ENCODE peak calls at places on chromosomes 11 and 22, in five cellular contexts. One of them, this sample, is unnamed.

GRCh38 chr11:10503777-10504176 is 37.2 kb downstream of the RNF141 start:
- DNase-seq in non-pigmented ciliary epithelial cell: no peak
- DNase-seq in NCI-H524: no peak
- DNase-seq in EH: no peak
- DNase-seq in NCI-H1105 treated with DMSO at 0.1 percent for 48 hours: no peak
- DNase-seq in this sample: no peak

GRCh38 chr11:7576671-7577225 is 62.9 kb downstream of the PPFIBP2 start:
- DNase-seq in non-pigmented ciliary epithelial cell: no peak
- DNase-seq in NCI-H524: no peak
- DNase-seq in EH: peak
- DNase-seq in NCI-H1105 treated with DMSO at 0.1 percent for 48 hours: no peak
- DNase-seq in this sample: no peak

GRCh38 chr11:124879229-124879998 is 14.2 kb downstream of the ROBO3 start:
- DNase-seq in non-pigmented ciliary epithelial cell: no peak
- DNase-seq in NCI-H524: no peak
- DNase-seq in EH: no peak
- DNase-seq in NCI-H1105 treated with DMSO at 0.1 percent for 48 hours: no peak
- DNase-seq in this sample: no peak

GRCh38 chr11:35662061-35662648 is 420 bp upstream of the TRIM44 start:
- DNase-seq in non-pigmented ciliary epithelial cell: no peak
- DNase-seq in NCI-H524: no peak
- DNase-seq in EH: no peak
- DNase-seq in NCI-H1105 treated with DMSO at 0.1 percent for 48 hours: peak
- DNase-seq in this sample: no peak

GRCh38 chr11:86809561-86809960 is 9.2 kb downstream of the PRSS23 start:
- DNase-seq in non-pigmented ciliary epithelial cell: no peak
- DNase-seq in NCI-H524: no peak
- DNase-seq in EH: no peak
- DNase-seq in NCI-H1105 treated with DMSO at 0.1 percent for 48 hours: no peak
- DNase-seq in this sample: no peak

GRCh38 chr11:110251837-110252236 is 44.6 kb downstream of the RDX start:
- DNase-seq in non-pigmented ciliary epithelial cell: peak
- DNase-seq in NCI-H524: no peak
- DNase-seq in EH: peak
- DNase-seq in NCI-H1105 treated with DMSO at 0.1 percent for 48 hours: peak
- DNase-seq in this sample: no peak

GRCh38 chr22:20440637-20441591 is 3.3 kb upstream of the SCARF2 start:
- DNase-seq in non-pigmented ciliary epithelial cell: no peak
- DNase-seq in NCI-H524: peak
- DNase-seq in EH: no peak
- DNase-seq in NCI-H1105 treated with DMSO at 0.1 percent for 48 hours: no peak
- DNase-seq in this sample: peak

GRCh38 chr11:91299980-91300379 is 924.6 kb upstream of the FAT3 start:
- DNase-seq in non-pigmented ciliary epithelial cell: peak
- DNase-seq in NCI-H524: no peak
- DNase-seq in EH: no peak
- DNase-seq in NCI-H1105 treated with DMSO at 0.1 percent for 48 hours: no peak
- DNase-seq in this sample: no peak

GRCh38 chr11:33649944-33650343 is 50.7 kb downstream of the C11orf91 start:
- DNase-seq in non-pigmented ciliary epithelial cell: no peak
- DNase-seq in NCI-H524: no peak
- DNase-seq in EH: no peak
- DNase-seq in NCI-H1105 treated with DMSO at 0.1 percent for 48 hours: no peak
- DNase-seq in this sample: no peak

GRCh38 chr11:45355706-45356041 is 69.5 kb upstream of the SYT13 start:
- DNase-seq in non-pigmented ciliary epithelial cell: no peak
- DNase-seq in NCI-H524: no peak
- DNase-seq in EH: no peak
- DNase-seq in NCI-H1105 treated with DMSO at 0.1 percent for 48 hours: peak
- DNase-seq in this sample: no peak

GRCh38 chr11:84902445-84902844 is 724.7 kb downstream of the DLG2 start:
- DNase-seq in non-pigmented ciliary epithelial cell: no peak
- DNase-seq in NCI-H524: peak
- DNase-seq in EH: no peak
- DNase-seq in NCI-H1105 treated with DMSO at 0.1 percent for 48 hours: no peak
- DNase-seq in this sample: peak

GRCh38 chr11:7882860-7883259 is 48.2 kb downstream of the OR10A6 start:
- DNase-seq in non-pigmented ciliary epithelial cell: no peak
- DNase-seq in NCI-H524: no peak
- DNase-seq in EH: no peak
- DNase-seq in NCI-H1105 treated with DMSO at 0.1 percent for 48 hours: no peak
- DNase-seq in this sample: no peak